ENCODE peak calls at places on chromosomes 11 and 22, in four cellular contexts. One of them, this sample, is unnamed. For H3K36me3, the result is how much of the 10 kb centered on the place peaks cover.

GRCh38 chr11:5488798-5489399 is 414 bp downstream of the OR52D1 start:
- DNase-seq in heart left ventricle: no peak
- DNase-seq in sigmoid colon: no peak
- DNase-seq in SK-N-SH: no peak
- DNase-seq in this sample: no peak

GRCh38 chr11:1654388-1655167 is 25.0 kb downstream of the KRTAP5-5 start:
- DNase-seq in heart left ventricle: no peak
- DNase-seq in SK-N-SH: peak
- DNase-seq in sigmoid colon: no peak
- DNase-seq in this sample: no peak

GRCh38 chr11:95908826-95909225 is 15.1 kb downstream of the MTMR2 start:
- DNase-seq in SK-N-SH: no peak
- DNase-seq in sigmoid colon: no peak
- DNase-seq in heart left ventricle: no peak
- DNase-seq in this sample: no peak

GRCh38 chr22:45720875-45721378 is 49.3 kb downstream of the ATXN10 start:
- DNase-seq in SK-N-SH: no peak
- DNase-seq in sigmoid colon: no peak
- DNase-seq in heart left ventricle: no peak
- DNase-seq in this sample: no peak

GRCh38 chr11:37957717-37958116 is 1359.7 kb upstream of the RAG2 start:
- DNase-seq in SK-N-SH: no peak
- DNase-seq in heart left ventricle: no peak
- DNase-seq in sigmoid colon: no peak
- DNase-seq in this sample: no peak

GRCh38 chr11:38460901-38461300 is 1862.9 kb upstream of the RAG2 start:
- DNase-seq in SK-N-SH: no peak
- DNase-seq in sigmoid colon: no peak
- DNase-seq in heart left ventricle: peak
- DNase-seq in this sample: no peak

GRCh38 chr11:44623716-44624491 is 58.4 kb downstream of the CD82 start:
- DNase-seq in heart left ventricle: no peak
- DNase-seq in SK-N-SH: no peak
- DNase-seq in sigmoid colon: peak
- DNase-seq in this sample: peak

GRCh38 chr11:65541093-65542010 is 16.5 kb downstream of the SCYL1 start:
- DNase-seq in sigmoid colon: peak
- DNase-seq in heart left ventricle: no peak
- DNase-seq in SK-N-SH: no peak
- DNase-seq in this sample: no peak

GRCh38 chr11:10381730-10382129 is 73.3 kb upstream of the AMPD3 start:
- DNase-seq in sigmoid colon: no peak
- DNase-seq in heart left ventricle: no peak
- DNase-seq in SK-N-SH: no peak
- DNase-seq in this sample: no peak

GRCh38 chr22:47149976-47150375 is 387.5 kb downstream of the TBC1D22A start:
- DNase-seq in SK-N-SH: no peak
- DNase-seq in sigmoid colon: no peak
- DNase-seq in heart left ventricle: no peak
- DNase-seq in this sample: no peak

GRCh38 chr22:24133187-24133965 is 47.9 kb upstream of the SUSD2 start:
- DNase-seq in SK-N-SH: no peak
- DNase-seq in sigmoid colon: peak
- DNase-seq in heart left ventricle: no peak
- DNase-seq in this sample: peak

GRCh38 chr11:107859459-107860239 is 1.1 kb upstream of the SLC35F2 start:
- DNase-seq in SK-N-SH: peak
- DNase-seq in heart left ventricle: no peak
- DNase-seq in sigmoid colon: peak
- DNase-seq in this sample: peak

GRCh38 chr11:64759722-64760719 is at the start of gene PYGM:
- DNase-seq in sigmoid colon: peak
- DNase-seq in SK-N-SH: peak
- DNase-seq in heart left ventricle: peak
- DNase-seq in this sample: peak

GRCh38 chr22:46432164-46433068 is 96.9 kb downstream of the TRMU start:
- DNase-seq in SK-N-SH: no peak
- DNase-seq in sigmoid colon: no peak
- DNase-seq in heart left ventricle: no peak
- DNase-seq in this sample: no peak

GRCh38 chr11:12813371-12814225 is 139.4 kb downstream of the TEAD1 start:
- DNase-seq in sigmoid colon: peak
- DNase-seq in SK-N-SH: no peak
- DNase-seq in heart left ventricle: peak
- DNase-seq in this sample: no peak

GRCh38 chr11:19603771-19604170 is 108.9 kb upstream of the NAV2 start:
- DNase-seq in sigmoid colon: no peak
- DNase-seq in heart left ventricle: no peak
- DNase-seq in SK-N-SH: no peak
- DNase-seq in this sample: no peak

GRCh38 chr11:71284525-71285092 is 32.2 kb upstream of the SHANK2 start:
- DNase-seq in SK-N-SH: peak
- DNase-seq in heart left ventricle: no peak
- DNase-seq in sigmoid colon: peak
- DNase-seq in this sample: peak

GRCh38 chr11:117822031-117822521 is 2.5 kb downstream of the FXYD2 start:
- DNase-seq in heart left ventricle: peak
- DNase-seq in sigmoid colon: peak
- DNase-seq in SK-N-SH: peak
- DNase-seq in this sample: peak

GRCh38 chr11:33083918-33084317 is 44.5 kb downstream of the TCP11L1 start:
- DNase-seq in heart left ventricle: no peak
- DNase-seq in sigmoid colon: no peak
- DNase-seq in SK-N-SH: no peak
- DNase-seq in this sample: no peak

GRCh38 chr11:58127350-58127749 is 2.0 kb upstream of the OR9I1 start:
- DNase-seq in SK-N-SH: no peak
- DNase-seq in sigmoid colon: no peak
- DNase-seq in heart left ventricle: no peak
- DNase-seq in this sample: no peak

GRCh38 chr11:118834428-118835028 is 43.6 kb upstream of the DDX6 start:
- DNase-seq in sigmoid colon: no peak
- DNase-seq in heart left ventricle: no peak
- DNase-seq in SK-N-SH: no peak
- DNase-seq in this sample: no peak

GRCh38 chr11:116379185-116379828 is 393.5 kb downstream of the BUD13 start:
- DNase-seq in sigmoid colon: no peak
- DNase-seq in SK-N-SH: no peak
- DNase-seq in heart left ventricle: no peak
- DNase-seq in this sample: peak

GRCh38 chr11:61587541-61587941 is 6.7 kb upstream of the SYT7 start:
- DNase-seq in SK-N-SH: no peak
- DNase-seq in sigmoid colon: peak
- DNase-seq in heart left ventricle: peak
- DNase-seq in this sample: peak

GRCh38 chr11:58629857-58630256 is 7.4 kb downstream of the CNTF start:
- DNase-seq in heart left ventricle: no peak
- DNase-seq in SK-N-SH: peak
- DNase-seq in sigmoid colon: no peak
- DNase-seq in this sample: peak

GRCh38 chr11:83070044-83070877 is 1.4 kb downstream of the RAB30 start:
- DNase-seq in heart left ventricle: no peak
- DNase-seq in SK-N-SH: no peak
- DNase-seq in sigmoid colon: no peak
- DNase-seq in this sample: peak

GRCh38 chr11:90722552-90723190 is 499.8 kb upstream of the CHORDC1 start:
- DNase-seq in heart left ventricle: no peak
- DNase-seq in sigmoid colon: no peak
- DNase-seq in SK-N-SH: no peak
- DNase-seq in this sample: no peak

GRCh38 chr11:36149538-36150242 is 139.5 kb downstream of the COMMD9 start:
- DNase-seq in SK-N-SH: peak
- DNase-seq in heart left ventricle: peak
- DNase-seq in sigmoid colon: peak
- DNase-seq in this sample: peak

GRCh38 chr11:74235121-74235520 is 64.0 kb downstream of the PPME1 start:
- DNase-seq in sigmoid colon: no peak
- DNase-seq in SK-N-SH: no peak
- DNase-seq in heart left ventricle: no peak
- DNase-seq in this sample: no peak
- H3K36me3 ChIP-seq in sigmoid colon: under half
- H3K36me3 ChIP-seq in SK-N-SH: half or more
- H3K36me3 ChIP-seq in heart left ventricle: half or more
- H3K36me3 ChIP-seq in this sample: half or more

DNA sequence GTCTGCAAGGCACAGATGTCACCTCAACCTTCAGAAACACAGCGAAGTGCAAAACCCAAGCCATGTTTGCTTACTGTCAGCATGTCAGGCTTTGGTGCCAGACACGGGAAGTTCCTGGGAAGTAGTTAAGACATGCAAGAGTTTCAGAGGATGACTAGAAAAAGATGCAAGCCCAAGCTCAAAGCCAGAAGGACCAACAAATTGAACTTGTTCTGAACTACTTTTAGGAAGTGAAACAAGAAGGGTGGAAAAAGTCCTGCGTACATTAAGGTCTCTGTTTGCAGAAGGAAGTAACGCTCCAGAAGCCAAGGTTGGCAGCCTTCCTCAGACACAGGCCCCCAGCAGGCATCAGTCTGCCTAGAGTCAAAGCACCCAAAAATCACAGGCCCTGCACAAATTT is 2.6 kb downstream of the AP1B1 start:
- DNase-seq in SK-N-SH: no peak
- DNase-seq in sigmoid colon: no peak
- DNase-seq in heart left ventricle: no peak
- DNase-seq in this sample: no peak
- H3K27ac ChIP-seq in SK-N-SH: no peak
- H3K27ac ChIP-seq in sigmoid colon: peak
- H3K27ac ChIP-seq in heart left ventricle: peak
- H3K27ac ChIP-seq in this sample: no peak

GRCh38 chr22:41528132-41528766 is 16.0 kb downstream of the POLR3H start:
- DNase-seq in SK-N-SH: no peak
- DNase-seq in heart left ventricle: no peak
- DNase-seq in sigmoid colon: no peak
- DNase-seq in this sample: no peak

GRCh38 chr22:41526226-41526531 is 18.1 kb downstream of the POLR3H start:
- DNase-seq in heart left ventricle: no peak
- DNase-seq in SK-N-SH: no peak
- DNase-seq in sigmoid colon: no peak
- DNase-seq in this sample: no peak

GRCh38 chr22:41525450-41526225 is 18.6 kb downstream of the POLR3H start:
- DNase-seq in sigmoid colon: no peak
- DNase-seq in heart left ventricle: no peak
- DNase-seq in SK-N-SH: no peak
- DNase-seq in this sample: peak

GRCh38 chr22:41528938-41529561 is 15.2 kb downstream of the POLR3H start:
- DNase-seq in SK-N-SH: no peak
- DNase-seq in heart left ventricle: no peak
- DNase-seq in sigmoid colon: no peak
- DNase-seq in this sample: no peak

DNA sequence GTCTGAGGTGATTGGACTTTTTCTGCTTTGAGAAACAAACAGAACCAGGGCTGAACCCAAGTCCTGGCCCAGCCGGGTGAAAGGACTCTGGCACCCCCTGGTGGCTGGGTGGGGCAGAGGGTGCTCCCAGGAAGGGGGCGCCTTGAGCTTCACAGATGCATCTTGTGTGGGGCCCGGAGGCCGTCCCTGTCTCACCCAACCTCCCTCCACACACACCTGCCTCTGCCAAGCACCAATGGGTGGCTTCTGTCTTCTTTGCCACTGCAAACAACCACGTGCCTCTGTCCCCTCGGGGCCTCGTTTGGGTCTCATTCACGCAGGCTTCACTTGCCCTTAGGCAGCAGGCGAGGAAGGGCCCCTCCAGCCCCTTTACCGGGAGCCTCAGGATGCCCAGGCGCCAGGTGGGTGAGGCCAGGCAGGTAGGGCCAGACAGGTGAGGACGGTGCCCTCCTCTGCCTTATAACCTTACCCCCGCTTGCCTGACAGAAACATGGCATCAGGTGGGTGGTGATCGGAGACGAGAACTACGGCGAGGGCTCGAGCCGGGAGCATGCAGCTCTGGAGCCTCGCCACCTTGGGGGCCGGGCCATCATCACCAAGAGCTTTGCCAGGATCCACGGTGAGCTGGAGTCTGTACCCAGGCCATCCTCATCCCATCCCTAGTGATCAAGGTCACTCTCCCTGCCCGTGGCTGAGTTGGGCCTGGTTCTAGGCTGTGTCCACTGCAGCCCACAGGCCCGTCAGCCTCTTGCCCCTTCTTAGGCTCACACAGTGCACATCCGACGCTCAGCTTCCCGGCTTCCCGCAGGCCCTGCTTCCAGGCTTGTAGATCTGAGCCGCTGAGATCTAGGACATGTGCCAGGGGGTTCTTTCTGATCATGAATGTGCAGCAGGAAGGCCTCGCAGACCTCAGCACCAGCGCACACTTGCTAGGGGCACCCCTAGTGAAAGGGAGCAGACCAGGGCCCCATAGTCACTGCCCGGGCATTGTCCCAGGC is 17.2 kb downstream of the POLR3H start:
- DNase-seq in SK-N-SH: peak
- DNase-seq in sigmoid colon: peak
- DNase-seq in heart left ventricle: peak
- DNase-seq in this sample: peak
- H3K36me3 ChIP-seq in SK-N-SH: under half
- H3K36me3 ChIP-seq in sigmoid colon: under half
- H3K36me3 ChIP-seq in heart left ventricle: half or more
- H3K36me3 ChIP-seq in this sample: half or more

GRCh38 chr11:72833792-72834501 is 19.7 kb downstream of the ATG16L2 start:
- DNase-seq in SK-N-SH: no peak
- DNase-seq in heart left ventricle: no peak
- DNase-seq in sigmoid colon: no peak
- DNase-seq in this sample: no peak

GRCh38 chr11:72829884-72830533 is 15.8 kb downstream of the ATG16L2 start:
- DNase-seq in SK-N-SH: no peak
- DNase-seq in heart left ventricle: no peak
- DNase-seq in sigmoid colon: no peak
- DNase-seq in this sample: no peak

GRCh38 chr11:72833083-72833733 is 19.0 kb downstream of the ATG16L2 start:
- DNase-seq in sigmoid colon: no peak
- DNase-seq in SK-N-SH: no peak
- DNase-seq in heart left ventricle: no peak
- DNase-seq in this sample: no peak

GRCh38 chr11:72832301-72833082 is 18.3 kb downstream of the ATG16L2 start:
- DNase-seq in SK-N-SH: no peak
- DNase-seq in sigmoid colon: no peak
- DNase-seq in heart left ventricle: no peak
- DNase-seq in this sample: peak

DNA sequence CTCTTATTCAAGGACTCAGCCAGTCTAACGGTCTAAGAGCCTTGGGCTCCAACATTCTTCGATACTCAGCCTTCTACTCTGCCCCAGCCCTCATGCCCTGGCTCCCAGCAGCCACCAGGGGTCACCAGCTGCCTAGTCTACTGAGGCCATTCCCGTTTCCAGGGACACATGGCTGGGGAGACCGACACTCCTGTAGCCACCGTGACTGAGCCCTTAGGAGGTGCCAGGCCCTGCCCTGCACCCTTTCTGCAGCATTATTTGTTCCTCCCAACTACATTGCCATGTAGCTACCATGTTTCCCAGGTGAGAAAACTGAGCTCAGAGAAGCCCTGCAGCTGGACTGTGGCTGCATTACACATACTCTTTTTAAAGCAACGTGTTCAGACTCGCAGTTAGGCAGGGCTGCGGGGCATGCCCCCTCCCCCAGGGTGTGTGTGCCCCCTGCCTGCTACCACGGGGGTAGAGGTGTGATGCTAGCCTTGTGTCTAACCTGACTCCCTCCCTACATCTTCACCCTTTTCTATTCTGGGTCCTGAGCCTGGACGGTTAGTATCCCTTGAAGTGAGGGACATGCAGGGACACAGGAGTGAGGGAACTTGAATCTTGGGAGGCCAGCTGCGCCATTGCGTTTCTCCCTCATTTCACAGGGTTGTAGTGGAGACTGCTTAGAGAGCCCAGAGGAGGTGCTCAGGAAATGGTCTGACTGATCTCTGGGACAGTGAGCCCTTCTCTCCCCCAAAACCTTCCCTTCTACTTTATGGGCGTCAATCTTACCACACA is 17.5 kb downstream of the ATG16L2 start:
- DNase-seq in SK-N-SH: peak
- DNase-seq in sigmoid colon: peak
- DNase-seq in heart left ventricle: peak
- DNase-seq in this sample: peak
- H3K27ac ChIP-seq in SK-N-SH: no peak
- H3K27ac ChIP-seq in sigmoid colon: peak
- H3K27ac ChIP-seq in heart left ventricle: peak
- H3K27ac ChIP-seq in this sample: no peak